ENCODE peak calls at places on chromosomes 2 and 18, in nine cellular contexts. E is H7; M is ureter; L is heart left ventricle; B is sciatic nerve; V is CD8-positive, alpha-beta T cell; Z is osteocyte; J is T-helper 2 cell; N is midbrain. P is an unnamed sample.

GRCh38 chr18:9482790-9483189 is 7.5 kb downstream of the RALBP1 start:
- DNase-seq in N (no peak), L (no peak), E (no peak), V (no peak), M (no peak), Z (no peak), J (no peak), B (no peak), P (no peak)

GRCh38 chr18:35971661-35972196 is 750 bp upstream of the RMP24 start:
- DNase-seq in N (peak; percentile 36), B (no peak), J (no peak), M (no peak), Z (no peak), E (peak; percentile 31), L (no peak), V (no peak), P (no peak)

GRCh38 chr2:197108758-197109157 is 182.3 kb upstream of the PGAP1 start:
- DNase-seq in M (peak; percentile 55), N (peak; percentile 50), Z (no peak), E (no peak), L (peak; percentile 89), J (no peak), B (peak; percentile 85), V (no peak), P (peak; percentile 68)

GRCh38 chr2:8096484-8096883 is 585.4 kb upstream of the ID2 start:
- DNase-seq in M (no peak), Z (no peak), L (no peak), V (no peak), E (no peak), J (no peak), B (no peak), N (no peak), P (no peak)

GRCh38 chr2:157931542-157931941 is 55.4 kb upstream of the ACVR1 start:
- DNase-seq in Z (no peak), J (no peak), V (no peak), N (no peak), E (no peak), L (no peak), M (no peak), B (no peak), P (no peak)

GRCh38 chr2:144381716-144382115 is 138.2 kb downstream of the ZEB2 start:
- DNase-seq in L (no peak), V (no peak), E (no peak), Z (no peak), B (no peak), M (no peak), J (no peak), N (no peak), P (no peak)

GRCh38 chr2:20925265-20925889 is 102.5 kb upstream of the LDAH start:
- DNase-seq in V (no peak), N (no peak), M (no peak), L (no peak), E (peak; percentile 60), J (no peak), B (no peak), Z (no peak), P (no peak)

GRCh38 chr18:36066001-36066400 is 1.4 kb downstream of the RPRD1A start:
- DNase-seq in N (no peak), Z (no peak), V (no peak), B (no peak), L (no peak), M (no peak), E (no peak), J (no peak), P (no peak)

GRCh38 chr2:224171226-224171625 is 132.1 kb upstream of the SERPINE2 start:
- DNase-seq in J (no peak), V (no peak), N (peak; percentile 14), M (no peak), B (no peak), Z (peak; percentile 57), E (no peak), L (no peak), P (no peak)

GRCh38 chr2:240246173-240246820 is 105.8 kb upstream of the OTOS start:
- DNase-seq in J (no peak), Z (peak; percentile 56), M (peak; percentile 41), E (no peak), B (no peak), V (peak; percentile 38), N (no peak), L (no peak), P (no peak)

GRCh38 chr2:63047534-63048281 is 2.9 kb upstream of the OTX1 start:
- DNase-seq in L (no peak), V (no peak), N (peak; percentile 42), E (peak; percentile 74), J (no peak), B (peak; percentile 59), M (no peak), Z (no peak), P (no peak)

GRCh38 chr2:155099784-155100183 is 401.3 kb downstream of the KCNJ3 start:
- DNase-seq in M (no peak), Z (no peak), L (no peak), B (peak; percentile 47), V (no peak), E (no peak), N (no peak), J (no peak), P (no peak)

GRCh38 chr18:73952296-73952946 is 195.2 kb downstream of the FBXO15 start:
- DNase-seq in V (no peak), E (no peak), N (no peak), Z (no peak), M (peak; percentile 28), B (no peak), J (no peak), L (no peak), P (no peak)

GRCh38 chr2:179049546-179050311 is at the start of gene CCDC141:
- DNase-seq in Z (no peak), V (peak; percentile 65), J (no peak), N (no peak), B (no peak), L (peak; percentile 61), E (no peak), M (no peak), P (no peak)